ENCODE peak calls at places on chromosomes 4 and X, in six cellular contexts. M is ELR; R is mucosa of gallbladder; J is stimulated activated CD4-positive, alpha-beta T cell treated with anti-CD3 and anti-CD28 coated beads, Interleukin-2, amount 100 ng/mL, for 48 hours; D is tibial nerve; G is T-helper 9 cell. K is an unnamed sample.

GRCh38 chr4:177107288-177107901 is 202.3 kb upstream of the NEIL3 start:
- DNase-seq in M (no peak), R (no peak), J (no peak), D (no peak), G (no peak), K (no peak)

GRCh38 chr4:189048119-189048518 is 892.6 kb upstream of the FRG1 start:
- DNase-seq in M (no peak), R (no peak), J (no peak), D (no peak), G (no peak), K (no peak)

GRCh38 chr4:34733185-34733916 is 1511.0 kb downstream of the ARAP2 start:
- DNase-seq in M (no peak), R (peak), J (no peak), D (no peak), G (no peak), K (no peak)

GRCh38 chr4:121541696-121542095 is 155.1 kb downstream of the ANXA5 start:
- DNase-seq in M (no peak), R (no peak), J (no peak), D (no peak), G (no peak), K (no peak)

GRCh38 chr4:95507147-95507546 is 41.6 kb downstream of the UNC5C start:
- DNase-seq in M (no peak), R (no peak), J (no peak), D (no peak), G (no peak), K (no peak)

GRCh38 chr4:160505724-160506123 is 1402.8 kb downstream of the RAPGEF2 start:
- DNase-seq in M (no peak), R (no peak), J (no peak), D (no peak), G (no peak), K (no peak)

GRCh38 chr4:106291678-106292077 is 24.3 kb downstream of the TBCK start:
- DNase-seq in M (peak), R (no peak), J (no peak), D (no peak), G (no peak), K (no peak)

GRCh38 chrX:69386681-69387080 is 117.4 kb upstream of the NALF2 start:
- DNase-seq in M (no peak), R (no peak), J (no peak), D (no peak), G (no peak), K (no peak)

GRCh38 chrX:48786341-48786800 is at the start of gene GATA1:
- DNase-seq in M (no peak), R (no peak), J (no peak), D (no peak), G (no peak), K (no peak)

GRCh38 chrX:97000682-97001393 is 117.1 kb downstream of the RPA4 start:
- DNase-seq in M (no peak), R (no peak), J (no peak), D (no peak), G (no peak), K (no peak)

GRCh38 chr4:4866124-4866832 is 6.8 kb downstream of the MSX1 start:
- DNase-seq in M (no peak), R (no peak), J (no peak), D (no peak), G (no peak), K (no peak)

GRCh38 chr4:91064157-91064853 is 937.1 kb downstream of the CCSER1 start:
- DNase-seq in M (no peak), R (no peak), J (no peak), D (no peak), G (no peak), K (no peak)

GRCh38 chrX:154304901-154305300 is 9.3 kb downstream of the TKTL1 start:
- DNase-seq in M (no peak), R (no peak), J (no peak), D (no peak), G (no peak), K (no peak)

GRCh38 chrX:24063488-24063887 is 8.7 kb downstream of the EIF2S3 start:
- DNase-seq in M (no peak), R (no peak), J (no peak), D (no peak), G (no peak), K (no peak)

GRCh38 chr4:7793186-7793585 is 146.5 kb downstream of the AFAP1 start:
- DNase-seq in M (no peak), R (no peak), J (no peak), D (no peak), G (no peak), K (no peak)

GRCh38 chrX:14027031-14027430 is 2.7 kb downstream of the GEMIN8 start:
- DNase-seq in M (peak), R (no peak), J (no peak), D (no peak), G (no peak), K (no peak)

GRCh38 chr4:134702374-134702773 is 500.8 kb upstream of the PABPC4L start:
- DNase-seq in M (no peak), R (no peak), J (no peak), D (no peak), G (no peak), K (no peak)

GRCh38 chr4:56315041-56315440 is 72.2 kb downstream of the AASDH start:
- DNase-seq in M (no peak), R (no peak), J (no peak), D (no peak), G (no peak), K (no peak)

GRCh38 chr4:141180991-141181760 is 39.5 kb upstream of the ZNF330 start:
- DNase-seq in M (no peak), R (no peak), J (no peak), D (no peak), G (no peak), K (no peak)

GRCh38 chrX:136185409-136186022 is 38.2 kb downstream of the FHL1 start:
- DNase-seq in M (peak), R (no peak), J (no peak), D (no peak), G (no peak), K (no peak)

GRCh38 chr4:84451546-84451945 is 47.5 kb downstream of the NKX6-1 start:
- DNase-seq in M (peak), R (no peak), J (no peak), D (no peak), G (no peak), K (no peak)

GRCh38 chr4:8594097-8595038 is 1.8 kb downstream of the CPZ start:
- DNase-seq in M (peak), R (peak), J (peak), D (peak), G (no peak), K (peak)

GRCh38 chrX:46165411-46165810 is 379.8 kb downstream of the ZNF674 start:
- DNase-seq in M (peak), R (no peak), J (no peak), D (no peak), G (no peak), K (no peak)

GRCh38 chr4:118941799-118942198 is 53.1 kb downstream of the SYNPO2 start:
- DNase-seq in M (peak), R (no peak), J (no peak), D (no peak), G (no peak), K (no peak)

GRCh38 chr4:32341342-32341741 is 1621.2 kb downstream of the PCDH7 start:
- DNase-seq in M (no peak), R (no peak), J (no peak), D (no peak), G (no peak), K (no peak)

GRCh38 chr4:26839534-26839951 is 21.1 kb upstream of the STIM2 start:
- DNase-seq in M (peak), R (no peak), J (no peak), D (no peak), G (no peak), K (no peak)

GRCh38 chrX:53080628-53081580 is 1.3 kb upstream of the TSPYL2 start:
- DNase-seq in M (peak), R (no peak), J (no peak), D (no peak), G (no peak), K (no peak)